ENCODE peak calls at places on chromosomes 7 and 10, in six cellular contexts. M is NAMALWA; S is activated naive CD4-positive, alpha-beta T cell treated with anti-CD3 and anti-CD28 coated beads for 36 hours; W is upper lobe of right lung; P is EL; H is NCI-H345. D is an unnamed sample.

GRCh38 chr10:49625411-49625810 is 11.6 kb downstream of the CHAT start:
- DNase-seq in M (no peak), S (no peak), W (peak; percentile 40), P (no peak), H (no peak), D (no peak)

GRCh38 chr10:11208908-11209809 is 191.5 kb downstream of the CELF2 start:
- DNase-seq in M (peak; percentile 47), S (peak; percentile 75), W (no peak), P (no peak), H (no peak), D (no peak)

GRCh38 chr10:132229096-132229495 is 42.3 kb downstream of the DPYSL4 start:
- DNase-seq in M (no peak), S (no peak), W (no peak), P (peak; percentile 11), H (no peak), D (no peak)

GRCh38 chr7:111540199-111540815 is 22.0 kb downstream of the IMMP2L start:
- DNase-seq in M (no peak), S (no peak), W (no peak), P (no peak), H (no peak), D (no peak)

GRCh38 chr7:18189495-18190126 is 162.0 kb upstream of the PRPS1L1 start:
- DNase-seq in M (no peak), S (no peak), W (no peak), P (no peak), H (no peak), D (no peak)

GRCh38 chr10:78972160-78972946 is 96.4 kb upstream of the ZMIZ1 start:
- DNase-seq in M (no peak), S (no peak), W (peak; percentile 78), P (peak; percentile 82), H (no peak), D (peak; percentile 61)

GRCh38 chr10:59337254-59337653 is 25.1 kb downstream of the FAM13C start:
- DNase-seq in M (no peak), S (no peak), W (no peak), P (peak; percentile 4), H (peak; percentile 55), D (no peak)

GRCh38 chr7:36794689-36795088 is 70.4 kb upstream of the AOAH start:
- DNase-seq in M (no peak), S (no peak), W (no peak), P (no peak), H (peak; percentile 69), D (no peak)

GRCh38 chr7:50359995-50360925 is 55.7 kb downstream of the IKZF1 start:
- DNase-seq in M (no peak), S (peak; percentile 91), W (no peak), P (no peak), H (no peak), D (no peak)

GRCh38 chr7:46123-46829 is 146.1 kb upstream of the FAM20C start:
- DNase-seq in M (no peak), S (no peak), W (peak; percentile 55), P (no peak), H (no peak), D (peak; percentile 20)

GRCh38 chr7:39609084-39609461 is 14.3 kb upstream of the RALA start:
- DNase-seq in M (no peak), S (no peak), W (no peak), P (peak; percentile 70), H (no peak), D (no peak)

GRCh38 chr10:120841522-120842189 is 9.5 kb upstream of the WDR11 start:
- DNase-seq in M (no peak), S (no peak), W (no peak), P (no peak), H (no peak), D (no peak)

GRCh38 chr7:73703985-73704639 is 15.4 kb downstream of the STX1A start:
- DNase-seq in M (peak; percentile 67), S (peak; percentile 54), W (peak; percentile 77), P (no peak), H (no peak), D (peak; percentile 65)

GRCh38 chr7:69019437-69019836 is 578.8 kb upstream of the AUTS2 start:
- DNase-seq in M (no peak), S (no peak), W (no peak), P (no peak), H (no peak), D (no peak)

GRCh38 chr7:583410-584121 is 63.9 kb upstream of the PDGFA start:
- DNase-seq in M (no peak), S (no peak), W (no peak), P (no peak), H (no peak), D (no peak)

GRCh38 chr10:131697461-131698128 is 203.2 kb upstream of the PPP2R2D start:
- DNase-seq in M (no peak), S (no peak), W (peak; percentile 19), P (no peak), H (no peak), D (no peak)

GRCh38 chr10:120950103-120950561 is 99.0 kb downstream of the WDR11 start:
- DNase-seq in M (no peak), S (no peak), W (no peak), P (no peak), H (no peak), D (no peak)

GRCh38 chr10:47243791-47244190 is 56.2 kb upstream of the GDF10 start:
- DNase-seq in M (no peak), S (no peak), W (no peak), P (no peak), H (no peak), D (no peak)

GRCh38 chr7:116087291-116087690 is 56.7 kb upstream of the TFEC start:
- DNase-seq in M (no peak), S (no peak), W (no peak), P (no peak), H (no peak), D (no peak)

GRCh38 chr10:122363722-122364463 is 10.6 kb upstream of the PLEKHA1 start:
- DNase-seq in M (no peak), S (no peak), W (no peak), P (no peak), H (no peak), D (no peak)

GRCh38 chr10:23786594-23786993 is 347.7 kb downstream of the OTUD1 start:
- DNase-seq in M (no peak), S (no peak), W (no peak), P (no peak), H (no peak), D (no peak)

GRCh38 chr7:2930310-2931033 is 86.4 kb upstream of the GNA12 start:
- DNase-seq in M (no peak), S (no peak), W (peak; percentile 46), P (no peak), H (no peak), D (peak; percentile 21)

GRCh38 chr7:16708980-16709379 is 44.6 kb upstream of the TSPAN13 start:
- DNase-seq in M (no peak), S (no peak), W (no peak), P (peak; percentile 98), H (no peak), D (no peak)

GRCh38 chr7:79064187-79064823 is 389.2 kb downstream of the MAGI2 start:
- DNase-seq in M (no peak), S (no peak), W (no peak), P (no peak), H (no peak), D (no peak)

GRCh38 chr7:15096853-15097252 is 194.3 kb upstream of the DGKB start:
- DNase-seq in M (no peak), S (no peak), W (no peak), P (no peak), H (no peak), D (no peak)

GRCh38 chr7:39042706-39043105 is 65.0 kb downstream of the POU6F2 start:
- DNase-seq in M (no peak), S (no peak), W (no peak), P (no peak), H (peak; percentile 38), D (no peak)

GRCh38 chr10:6065845-6066244 is 3.7 kb upstream of the IL2RA start:
- DNase-seq in M (no peak), S (peak; percentile 3), W (no peak), P (no peak), H (no peak), D (no peak)

GRCh38 chr7:36474283-36475010 is 84.8 kb downstream of the ANLN start:
- DNase-seq in M (no peak), S (no peak), W (no peak), P (peak; percentile 51), H (no peak), D (no peak)

GRCh38 chr7:70183278-70183677 is 585.0 kb downstream of the AUTS2 start:
- DNase-seq in M (no peak), S (no peak), W (no peak), P (no peak), H (no peak), D (no peak)

GRCh38 chr10:82742478-82742877 is 867.5 kb downstream of the NRG3 start:
- DNase-seq in M (no peak), S (no peak), W (no peak), P (peak; percentile 59), H (no peak), D (no peak)

D was measured in lower lobe of right lung.